ENCODE peak calls at places on chromosome 13, in ten cellular contexts. E is IMR-90, I is left lung, S is glutamatergic neuron, K is MM.1S, D is fibroblast of lung, W is thyroid gland, R is cardiac fibroblast, M is brain microvascular endothelial cell, U is OCI-LY7. G is an unnamed sample.

GRCh38 chr13:20221772-20222171 is 10.3 kb downstream of the GJB6 start:
- DNase-seq in E (no peak), I (no peak), S (no peak), K (no peak), D (no peak), W (no peak), R (peak), M (no peak), U (no peak), G (peak)

GRCh38 chr13:21987793-21988192 is 316.9 kb downstream of the FGF9 start:
- DNase-seq in E (no peak), I (no peak), S (no peak), K (no peak), D (no peak), W (no peak), R (no peak), M (no peak), U (no peak), G (no peak)

GRCh38 chr13:67369895-67370660 is 139.9 kb upstream of the PCDH9 start:
- DNase-seq in E (peak), I (no peak), S (no peak), K (no peak), D (peak), W (no peak), R (peak), M (peak), U (no peak), G (peak)

GRCh38 chr13:64041296-64041695 is 2625.6 kb upstream of the PCDH20 start:
- DNase-seq in E (no peak), I (no peak), S (no peak), K (no peak), D (no peak), W (no peak), R (peak), M (no peak), U (no peak), G (no peak)

GRCh38 chr13:73275163-73275562 is 216.4 kb downstream of the KLF5 start:
- DNase-seq in E (no peak), I (no peak), S (no peak), K (peak), D (no peak), W (no peak), R (no peak), M (no peak), U (no peak), G (no peak)

GRCh38 chr13:94239135-94239534 is 240.3 kb downstream of the DCT start:
- DNase-seq in E (peak), I (no peak), S (no peak), K (no peak), D (peak), W (no peak), R (peak), M (peak), U (no peak), G (no peak)

GRCh38 chr13:114054269-114054668 is 78.2 kb downstream of the RASA3 start:
- DNase-seq in E (no peak), I (peak), S (no peak), K (no peak), D (no peak), W (no peak), R (no peak), M (no peak), U (no peak), G (no peak)

GRCh38 chr13:106619688-106620555 is 52.0 kb upstream of the ARGLU1 start:
- DNase-seq in E (peak), I (no peak), S (no peak), K (peak), D (peak), W (peak), R (peak), M (peak), U (peak), G (peak)

GRCh38 chr13:99285432-99286182 is 21.6 kb downstream of the GPR183 start:
- DNase-seq in E (no peak), I (no peak), S (no peak), K (no peak), D (no peak), W (no peak), R (peak), M (no peak), U (no peak), G (no peak)

GRCh38 chr13:47033216-47033615 is 136.4 kb upstream of the HTR2A start:
- DNase-seq in E (peak), I (no peak), S (no peak), K (no peak), D (peak), W (no peak), R (peak), M (peak), U (no peak), G (peak)

GRCh38 chr13:52001120-52001731 is 10.0 kb downstream of the ATP7B start:
- DNase-seq in E (peak), I (no peak), S (no peak), K (peak), D (peak), W (no peak), R (peak), M (no peak), U (peak), G (peak)

GRCh38 chr13:113404723-113405471 is 41.0 kb upstream of the GRTP1 start:
- DNase-seq in E (no peak), I (peak), S (no peak), K (no peak), D (no peak), W (no peak), R (no peak), M (no peak), U (no peak), G (no peak)

GRCh38 chr13:59584902-59585670 is 578.6 kb downstream of the DIAPH3 start:
- DNase-seq in E (no peak), I (no peak), S (no peak), K (no peak), D (no peak), W (no peak), R (no peak), M (no peak), U (no peak), G (no peak)

GRCh38 chr13:83221813-83222241 is 660.4 kb downstream of the SLITRK1 start:
- DNase-seq in E (peak), I (no peak), S (no peak), K (peak), D (peak), W (no peak), R (peak), M (peak), U (no peak), G (peak)

GRCh38 chr13:114128624-114129522 is 3.5 kb downstream of the RASA3 start:
- DNase-seq in E (peak), I (peak), S (no peak), K (no peak), D (peak), W (peak), R (peak), M (peak), U (peak), G (no peak)

GRCh38 chr13:66405908-66406802 is 824.0 kb downstream of the PCDH9 start:
- DNase-seq in E (peak), I (no peak), S (no peak), K (no peak), D (peak), W (no peak), R (peak), M (peak), U (no peak), G (peak)

GRCh38 chr13:85497652-85498051 is 301.6 kb downstream of the SLITRK6 start:
- DNase-seq in E (peak), I (no peak), S (peak), K (no peak), D (peak), W (no peak), R (peak), M (peak), U (no peak), G (peak)

GRCh38 chr13:87130401-87130800 is 540.8 kb upstream of the SLITRK5 start:
- DNase-seq in E (no peak), I (no peak), S (no peak), K (no peak), D (no peak), W (no peak), R (no peak), M (no peak), U (no peak), G (no peak)

GRCh38 chr13:106100261-106100919 is 435.1 kb downstream of the EFNB2 start:
- DNase-seq in E (no peak), I (no peak), S (no peak), K (no peak), D (no peak), W (no peak), R (no peak), M (no peak), U (no peak), G (peak)

DNA sequence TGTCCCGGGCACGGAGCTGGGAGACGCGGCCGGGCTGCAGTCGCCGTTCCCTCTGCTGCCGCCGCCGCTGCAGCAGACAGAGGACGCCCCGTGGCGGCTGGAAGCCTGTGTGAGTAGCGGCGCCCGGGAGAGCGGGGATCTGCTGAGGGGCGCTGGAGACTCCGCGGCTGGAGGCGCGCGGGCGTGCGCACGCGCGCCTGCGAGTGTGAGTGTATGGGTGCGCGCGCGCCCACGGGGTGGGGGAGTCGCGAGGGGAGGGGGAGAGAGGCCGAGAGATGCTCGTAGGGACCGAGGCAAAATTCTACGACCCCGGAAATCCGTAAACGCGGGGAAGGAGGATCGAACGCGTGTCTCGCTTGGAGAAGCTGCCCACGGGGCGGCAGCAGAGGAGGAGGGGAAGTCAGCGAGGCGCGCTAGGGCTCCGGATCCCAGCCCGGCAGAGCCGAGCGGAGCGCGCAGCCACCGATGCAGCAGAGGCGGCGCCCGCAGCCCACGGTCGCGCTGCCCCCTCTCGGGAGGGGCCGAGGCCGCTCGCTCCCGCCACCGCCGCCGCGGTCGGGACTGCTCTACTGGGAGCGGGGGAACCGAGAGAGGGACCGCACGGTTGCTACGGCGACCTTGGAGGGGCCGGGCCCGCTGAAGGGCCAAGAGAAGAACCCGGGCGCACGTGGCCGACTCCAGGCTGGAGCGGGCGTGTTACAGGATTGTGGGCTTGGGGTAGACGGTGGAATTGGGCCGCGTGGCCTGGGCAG is at the start of gene ENOX1:
- DNase-seq in E (peak), I (peak), S (peak), K (peak), D (peak), W (peak), R (peak), M (peak), U (peak), G (peak)
- TF ChIP-seq CTCF in E (peak), I (no peak), S (peak), K (no peak), D (no peak), W (no peak), R (peak), M (no peak), U (peak), G (peak)

GRCh38 chr13:102945324-102945815 is 99.5 kb downstream of the ERCC5 start:
- DNase-seq in E (no peak), I (no peak), S (no peak), K (no peak), D (no peak), W (no peak), R (no peak), M (no peak), U (no peak), G (no peak)

GRCh38 chr13:102944821-102945220 is 99.0 kb downstream of the ERCC5 start:
- DNase-seq in E (no peak), I (no peak), S (no peak), K (no peak), D (no peak), W (no peak), R (no peak), M (no peak), U (no peak), G (no peak)

GRCh38 chr13:102935896-102936321 is 90.1 kb downstream of the ERCC5 start:
- DNase-seq in E (no peak), I (no peak), S (no peak), K (no peak), D (no peak), W (no peak), R (no peak), M (no peak), U (peak), G (no peak)

GRCh38 chr13:102940770-102941169 is 94.9 kb downstream of the ERCC5 start:
- DNase-seq in E (no peak), I (no peak), S (no peak), K (no peak), D (no peak), W (no peak), R (no peak), M (no peak), U (no peak), G (no peak)

GRCh38 chr13:102940143-102940542 is 94.3 kb downstream of the ERCC5 start:
- DNase-seq in E (no peak), I (no peak), S (no peak), K (no peak), D (no peak), W (no peak), R (no peak), M (no peak), U (peak), G (no peak)
- TF ChIP-seq CTCF in E (no peak), I (no peak), S (no peak), K (no peak), D (no peak), W (no peak), R (no peak), M (peak), U (peak), G (no peak)

GRCh38 chr13:24649685-24650038 is 30.5 kb upstream of the ATP12A start:
- DNase-seq in E (no peak), I (no peak), S (no peak), K (no peak), D (no peak), W (no peak), R (no peak), M (no peak), U (no peak), G (no peak)
- TF ChIP-seq CTCF in E (no peak), I (no peak), S (no peak), K (no peak), D (no peak), W (no peak), R (no peak), M (no peak), U (no peak), G (no peak)

DNA sequence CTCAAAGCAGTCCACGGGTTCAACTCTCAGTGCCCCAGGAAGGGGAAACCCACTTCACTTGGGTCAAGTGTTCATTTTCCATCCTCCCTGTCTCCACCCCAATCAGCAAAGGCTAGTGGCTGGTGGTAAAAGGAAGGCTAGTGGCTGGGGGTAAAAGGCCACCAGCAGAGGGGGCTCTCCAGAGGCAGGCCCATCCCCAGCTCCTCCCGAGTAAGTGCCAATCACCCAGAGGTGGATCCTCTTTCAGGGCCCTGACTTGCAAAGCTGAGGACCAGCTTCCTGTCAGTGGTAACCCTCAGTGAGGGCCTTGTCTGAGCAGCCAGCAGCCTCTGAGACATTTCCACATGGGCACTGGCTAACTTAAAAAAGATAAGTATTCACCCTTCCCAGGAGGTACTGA is 22.0 kb upstream of the TPT1 start:
- DNase-seq in E (no peak), I (no peak), S (no peak), K (no peak), D (no peak), W (no peak), R (no peak), M (no peak), U (peak), G (no peak)
- TF ChIP-seq CTCF in E (no peak), I (no peak), S (no peak), K (peak), D (no peak), W (no peak), R (no peak), M (peak), U (peak), G (no peak)